ENCODE peak calls at places on chromosomes 16 and 17, in nine cellular contexts. J is Caco-2, R is cardiac fibroblast, A is PC-3, K is heart left ventricle, F is CD14-positive monocyte, N is left lung, C is MCF 10A, U is ovary. D is an unnamed sample.

GRCh38 chr16:86516618-86517003 is 6.3 kb downstream of the FOXF1 start:
- DNase-seq in J (no peak), R (no peak), A (no peak), K (no peak), F (no peak), N (no peak), C (no peak), U (no peak), D (no peak)

GRCh38 chr17:49227436-49228261 is 2.9 kb downstream of the PHOSPHO1 start:
- DNase-seq in J (peak; percentile 93), R (peak; percentile 73), A (peak; percentile 88), K (peak; percentile 67), F (peak; percentile 67), N (peak; percentile 91), C (peak; percentile 74), U (peak; percentile 51), D (peak; percentile 90)

GRCh38 chr16:57534881-57535658 is 1.3 kb downstream of the CCDC102A start:
- DNase-seq in J (peak; percentile 28), R (no peak), A (no peak), K (no peak), F (no peak), N (no peak), C (no peak), U (peak; percentile 69), D (no peak)

GRCh38 chr17:72359274-72359673 is 238.5 kb downstream of the SOX9 start:
- DNase-seq in J (no peak), R (no peak), A (peak; percentile 47), K (no peak), F (no peak), N (no peak), C (no peak), U (no peak), D (no peak)

GRCh38 chr16:25256821-25257503 is 683 bp downstream of the ZKSCAN2 start:
- DNase-seq in J (peak; percentile 40), R (peak; percentile 27), A (peak; percentile 4), K (no peak), F (no peak), N (no peak), C (no peak), U (peak; percentile 31), D (peak; percentile 39)

GRCh38 chr17:58911741-58912343 is 156.2 kb downstream of the PPM1E start:
- DNase-seq in J (no peak), R (no peak), A (no peak), K (no peak), F (no peak), N (no peak), C (no peak), U (no peak), D (no peak)

GRCh38 chr16:50263940-50264929 is 2.1 kb upstream of the ADCY7 start:
- DNase-seq in J (peak; percentile 8), R (peak; percentile 53), A (peak; percentile 63), K (no peak), F (no peak), N (no peak), C (no peak), U (no peak), D (no peak)

GRCh38 chr16:2500937-2501750 is 12.6 kb upstream of the ATP6V0C start:
- DNase-seq in J (peak; percentile 74), R (peak; percentile 78), A (peak; percentile 59), K (peak; percentile 83), F (peak; percentile 50), N (peak; percentile 96), C (peak; percentile 62), U (peak; percentile 92), D (peak; percentile 92)

GRCh38 chr17:44121206-44121605 is 2.2 kb downstream of the HDAC5 start:
- DNase-seq in J (no peak), R (no peak), A (no peak), K (no peak), F (no peak), N (no peak), C (no peak), U (no peak), D (no peak)

GRCh38 chr16:12375341-12375740 is 398.8 kb downstream of the SNX29 start:
- DNase-seq in J (no peak), R (no peak), A (no peak), K (peak; percentile 29), F (no peak), N (no peak), C (no peak), U (no peak), D (no peak)

GRCh38 chr16:50640391-50640790 is 40.7 kb downstream of the SNX20 start:
- DNase-seq in J (no peak), R (no peak), A (no peak), K (no peak), F (no peak), N (no peak), C (no peak), U (no peak), D (no peak)

GRCh38 chr17:65556014-65556909 is 5.2 kb downstream of the AXIN2 start:
- DNase-seq in J (peak; percentile 85), R (peak; percentile 76), A (peak; percentile 80), K (peak; percentile 78), F (peak; percentile 59), N (peak; percentile 92), C (peak; percentile 78), U (peak; percentile 79), D (peak; percentile 85)

DNA sequence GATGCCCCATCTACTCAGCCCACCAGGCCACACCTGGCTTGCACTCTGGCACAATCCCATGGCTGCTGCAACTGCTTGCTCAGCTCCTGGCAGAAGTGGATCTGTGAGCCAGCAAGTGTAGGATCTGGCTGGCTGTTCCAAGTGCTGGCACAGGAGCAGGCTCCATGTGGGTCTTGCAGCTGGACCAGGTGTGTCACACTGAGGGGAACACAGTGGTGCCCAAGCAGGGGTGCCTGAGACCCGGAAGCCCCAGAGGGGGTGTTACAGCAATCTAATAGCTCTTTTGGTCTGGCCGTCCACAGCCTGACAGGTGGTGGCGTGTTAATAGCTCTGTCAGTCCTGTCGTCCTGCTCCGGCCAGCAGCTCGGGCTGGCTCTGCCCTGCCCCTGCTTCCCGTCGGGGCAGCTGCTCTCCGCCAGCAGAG is 19.6 kb upstream of the GOT2 start:
- DNase-seq in J (no peak), R (no peak), A (no peak), K (no peak), F (no peak), N (no peak), C (no peak), U (no peak), D (no peak)
- TF ChIP-seq CTCF in J (no peak), R (no peak), A (no peak), K (no peak), F (no peak), N (no peak), C (no peak), U (no peak), D (no peak)

DNA sequence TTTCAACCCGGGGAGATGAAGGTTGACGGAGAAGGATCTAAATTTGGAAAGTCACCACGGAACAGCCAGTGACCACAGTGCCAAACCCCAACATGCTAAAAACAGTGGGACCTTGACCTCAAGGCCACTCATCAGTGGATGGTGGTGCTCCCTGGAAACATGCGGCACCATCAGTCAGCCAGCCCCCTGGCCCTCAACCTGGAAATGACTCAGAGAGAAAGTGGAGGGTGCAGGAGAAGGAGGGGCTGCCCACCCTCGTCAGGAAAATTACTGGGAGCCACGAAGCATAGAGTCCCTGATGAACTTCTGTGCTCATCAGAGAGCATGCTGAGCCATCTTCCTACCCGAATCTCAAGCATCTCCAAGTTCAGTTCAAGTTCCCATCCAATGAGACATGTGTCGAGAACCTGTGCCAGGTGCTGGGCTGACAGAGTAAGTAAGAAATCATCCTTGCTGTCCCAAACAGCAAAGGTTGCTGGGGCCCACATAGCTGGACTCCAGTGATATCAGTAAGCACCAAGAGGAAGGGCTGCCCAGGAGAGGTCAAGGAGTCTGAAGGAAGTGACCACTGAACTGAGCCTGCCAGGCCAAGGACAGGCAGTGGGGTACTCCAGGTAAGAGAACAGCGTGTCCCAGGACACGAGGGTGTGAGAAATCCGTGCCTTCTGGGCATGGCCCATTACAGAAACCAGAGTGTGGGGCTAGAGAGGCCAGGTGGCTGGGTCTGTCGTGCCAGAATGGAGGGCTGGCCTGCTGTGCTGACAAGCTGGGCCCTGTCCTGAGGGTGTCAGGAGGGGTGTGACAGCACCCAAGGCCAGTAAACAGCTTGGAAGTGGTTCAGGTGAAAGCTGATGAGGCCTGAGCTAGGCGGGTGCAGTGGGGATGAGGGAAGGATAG is 5.2 kb downstream of the PECAM1 start:
- DNase-seq in J (peak; percentile 60), R (peak; percentile 95), A (peak; percentile 98), K (peak; percentile 81), F (peak; percentile 89), N (no peak), C (peak; percentile 98), U (peak; percentile 86), D (peak; percentile 32)
- TF ChIP-seq CTCF in J (no peak), R (no peak), A (no peak), K (no peak), F (no peak), N (no peak), C (no peak), U (no peak), D (no peak)

DNA sequence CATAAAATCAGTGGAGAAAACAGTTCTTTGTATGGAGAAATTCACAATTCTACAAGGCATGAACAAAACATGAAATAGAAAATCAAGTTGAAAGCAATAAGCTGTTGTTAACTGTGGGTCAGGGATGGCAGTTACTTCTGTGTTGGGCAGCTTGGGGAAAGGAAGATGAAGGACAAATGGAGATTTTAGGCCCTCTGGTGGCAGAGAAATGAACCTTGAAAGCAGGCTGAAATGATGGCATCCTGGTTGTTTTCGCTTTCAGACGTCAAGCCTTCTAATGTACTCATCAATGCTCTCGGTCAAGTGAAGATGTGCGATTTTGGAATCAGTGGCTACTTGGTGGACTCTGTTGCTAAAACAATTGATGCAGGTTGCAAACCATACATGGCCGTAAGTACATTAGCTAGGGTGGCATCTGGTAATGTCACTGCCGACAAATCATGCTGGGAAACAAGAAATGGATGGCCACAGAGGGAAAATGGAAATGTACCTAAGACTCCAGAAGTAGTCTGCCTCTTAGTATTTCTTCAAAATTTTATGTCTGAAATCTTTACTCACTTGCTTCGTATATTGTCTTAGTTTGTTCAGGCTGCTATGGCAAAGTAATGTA is 108.9 kb downstream of the MAP2K6 start:
- DNase-seq in J (no peak), R (peak; percentile 74), A (peak; percentile 76), K (no peak), F (no peak), N (no peak), C (peak; percentile 72), U (no peak), D (peak; percentile 45)
- TF ChIP-seq CTCF in J (peak; percentile 72), R (peak; percentile 80), A (peak; percentile 95), K (peak; percentile 58), F (peak; percentile 71), N (peak; percentile 56), C (peak; percentile 70), U (peak; percentile 42), D (peak; percentile 65)

GRCh38 chr17:16215273-16215964 is at the start of gene NCOR1:
- DNase-seq in J (peak; percentile 87), R (peak; percentile 93), A (peak; percentile 98), K (peak; percentile 96), F (peak; percentile 89), N (peak; percentile 100), C (peak; percentile 95), U (peak; percentile 92), D (peak; percentile 91)
- TF ChIP-seq CTCF in J (no peak), R (peak; percentile 40), A (peak; percentile 37), K (peak; percentile 15), F (peak; percentile 28), N (peak; percentile 22), C (peak; percentile 20), U (peak; percentile 23), D (no peak)

D was measured in Calu3.